ENCODE peak calls at places on chromosomes 11 and 22, in seven cellular contexts. I, R, L, O, T, P and A are unnamed samples.

GRCh38 chr11:72824811-72825505 is 10.7 kb downstream of the ATG16L2 start:
- DNase-seq in I (no peak), R (no peak), L (no peak), O (no peak), T (no peak), P (no peak), A (no peak)

GRCh38 chr11:59552844-59553243 is 41.5 kb downstream of the OR4D9 start:
- DNase-seq in I (no peak), R (no peak), L (no peak), O (no peak), T (no peak), P (no peak), A (no peak)

GRCh38 chr11:9973921-9974320 is 310.0 kb downstream of the SWAP70 start:
- DNase-seq in I (no peak), R (no peak), L (no peak), O (no peak), T (no peak), P (no peak), A (peak)

GRCh38 chr11:126636911-126637799 is 281.7 kb downstream of the ST3GAL4 start:
- DNase-seq in I (no peak), R (no peak), L (peak), O (no peak), T (peak), P (no peak), A (peak)

GRCh38 chr11:30984827-30985226 is 384.7 kb downstream of the DCDC1 start:
- DNase-seq in I (no peak), R (no peak), L (no peak), O (no peak), T (no peak), P (no peak), A (no peak)

GRCh38 chr11:15943418-15944197 is 412.7 kb downstream of the SOX6 start:
- DNase-seq in I (no peak), R (no peak), L (no peak), O (no peak), T (no peak), P (no peak), A (no peak)

GRCh38 chr22:36506637-36507517 is at the start of gene FOXRED2:
- DNase-seq in I (peak), R (peak), L (peak), O (peak), T (peak), P (peak), A (peak)

GRCh38 chr11:130002352-130002845 is at the start of gene PRDM10:
- DNase-seq in I (peak), R (peak), L (no peak), O (no peak), T (peak), P (peak), A (peak)

GRCh38 chr22:30453731-30454510 is 17.9 kb downstream of the SEC14L3 start:
- DNase-seq in I (no peak), R (no peak), L (peak), O (no peak), T (no peak), P (peak), A (no peak)

GRCh38 chr11:6099577-6099976 is 7.9 kb upstream of the OR56B4 start:
- DNase-seq in I (no peak), R (no peak), L (peak), O (no peak), T (no peak), P (no peak), A (no peak)

GRCh38 chr22:25551396-25551795 is 13.1 kb upstream of the GRK3 start:
- DNase-seq in I (no peak), R (no peak), L (no peak), O (no peak), T (no peak), P (no peak), A (no peak)
- H2AK5ac ChIP-seq in I (no peak), R (no peak), L (no peak), O (no peak), T (no peak), P (no peak), A (no peak)

DNA sequence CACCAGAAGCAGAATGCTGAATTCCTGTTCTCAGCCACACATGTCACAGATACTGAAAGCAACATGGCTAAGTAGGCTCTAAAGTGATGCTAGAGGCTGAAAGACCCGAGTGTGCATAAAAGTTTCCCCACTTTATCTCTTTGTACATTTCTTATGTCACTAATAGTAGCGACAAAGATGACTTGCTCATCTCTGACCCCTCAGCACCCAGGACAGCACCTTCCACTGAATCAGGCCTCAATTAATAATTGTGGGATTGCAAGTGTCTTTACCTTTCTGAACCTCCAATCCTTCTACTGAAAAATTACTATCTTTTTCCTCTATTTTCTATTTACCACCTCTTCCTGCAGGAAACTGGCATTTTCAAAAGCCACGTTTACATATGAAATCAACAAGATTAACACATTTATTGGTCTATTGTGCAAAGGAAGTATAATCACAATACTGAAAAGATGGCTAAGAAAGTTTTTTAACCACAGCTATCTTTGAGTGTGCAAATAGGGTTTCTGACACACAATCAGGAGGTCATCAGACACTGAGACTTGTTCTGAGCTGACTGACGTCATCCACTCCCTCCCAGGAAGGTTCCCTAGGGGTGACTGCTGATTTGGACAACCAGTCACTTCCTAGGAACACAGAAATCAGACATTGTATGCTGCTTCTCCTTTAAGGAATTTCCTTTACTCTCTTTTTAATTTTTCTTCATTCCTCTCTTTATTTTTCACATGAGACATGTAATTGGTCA is 213.9 kb upstream of the ISX start:
- DNase-seq in I (no peak), R (no peak), L (peak), O (no peak), T (no peak), P (no peak), A (no peak)
- H2AK5ac ChIP-seq in I (no peak), R (no peak), L (no peak), O (no peak), T (no peak), P (no peak), A (no peak)

GRCh38 chr11:100777736-100778135 is 90.6 kb downstream of the ARHGAP42 start:
- DNase-seq in I (no peak), R (no peak), L (no peak), O (no peak), T (no peak), P (no peak), A (no peak)
- H2AK5ac ChIP-seq in I (no peak), R (no peak), L (no peak), O (no peak), T (no peak), P (peak), A (no peak)

GRCh38 chr11:120682026-120682649 is 170.6 kb downstream of the GRIK4 start:
- DNase-seq in I (peak), R (no peak), L (peak), O (peak), T (no peak), P (no peak), A (no peak)

GRCh38 chr11:120674537-120674936 is 163.0 kb downstream of the GRIK4 start:
- DNase-seq in I (no peak), R (no peak), L (no peak), O (no peak), T (no peak), P (peak), A (peak)

GRCh38 chr11:120682866-120683265 is 171.3 kb downstream of the GRIK4 start:
- DNase-seq in I (no peak), R (no peak), L (no peak), O (no peak), T (no peak), P (no peak), A (peak)

GRCh38 chr11:120675171-120675570 is 163.6 kb downstream of the GRIK4 start:
- DNase-seq in I (no peak), R (no peak), L (no peak), O (no peak), T (no peak), P (peak), A (no peak)

DNA sequence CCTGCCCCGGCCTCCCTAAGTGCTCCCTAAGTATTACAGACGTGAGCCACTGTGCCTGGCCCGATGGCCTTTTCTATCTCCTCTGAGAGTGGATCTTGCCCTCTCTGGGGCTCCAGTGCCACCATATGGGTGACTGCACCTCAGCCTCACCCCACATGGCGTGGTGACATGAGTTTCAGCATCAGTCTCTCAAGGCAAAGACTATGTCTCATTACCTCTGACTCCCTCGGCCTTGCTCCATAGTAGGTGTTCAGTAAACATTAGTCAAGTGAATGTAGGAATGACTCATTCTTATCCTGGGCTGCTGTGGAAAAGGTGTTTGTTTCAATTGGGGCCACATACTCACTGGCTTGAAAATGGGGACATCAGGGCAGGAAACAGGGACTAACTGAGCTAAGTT is 168.8 kb downstream of the GRIK4 start:
- DNase-seq in I (no peak), R (no peak), L (no peak), O (no peak), T (no peak), P (no peak), A (no peak)
- H2AK5ac ChIP-seq in I (no peak), R (no peak), L (no peak), O (no peak), T (no peak), P (no peak), A (no peak)